ENCODE peak calls at places on chromosomes 6 and 20, in seven cellular contexts. Y is GM12878, Z is HCT116, R is HepG2, I is K562, G is SK-N-SH, B is H1. J is an unnamed sample.
A peak's percentile ranks its signal among the peaks of the same experiment; 100 is the strongest.

GRCh38 chr20:39563406-39563805 is 601.3 kb downstream of the DHX35 start:
- DNase-seq in Y (peak; percentile 19), Z (no peak), R (no peak), I (no peak), G (no peak), B (no peak), J (no peak)

GRCh38 chr6:23181301-23182110 is 612.1 kb downstream of the HDGFL1 start:
- DNase-seq in Y (no peak), Z (no peak), R (no peak), I (no peak), G (no peak), B (no peak), J (no peak)

GRCh38 chr20:51381557-51381956 is 161.0 kb downstream of the NFATC2 start:
- DNase-seq in Y (no peak), Z (no peak), R (no peak), I (no peak), G (no peak), B (no peak), J (no peak)

GRCh38 chr6:29651413-29652197 is 5.3 kb upstream of the MOG start:
- DNase-seq in Y (no peak), Z (peak; percentile 38), R (peak; percentile 56), I (peak; percentile 31), G (peak; percentile 54), B (no peak), J (peak; percentile 37)

GRCh38 chr20:62872184-62872862 is 10.7 kb upstream of the TCFL5 start:
- DNase-seq in Y (no peak), Z (no peak), R (peak; percentile 89), I (no peak), G (no peak), B (no peak), J (no peak)

GRCh38 chr20:35598899-35599775 is 16.5 kb upstream of the SPAG4 start:
- DNase-seq in Y (no peak), Z (no peak), R (no peak), I (peak; percentile 10), G (no peak), B (no peak), J (no peak)

GRCh38 chr20:17807670-17808069 is 107.9 kb downstream of the BANF2 start:
- DNase-seq in Y (no peak), Z (no peak), R (peak; percentile 58), I (no peak), G (no peak), B (no peak), J (peak; percentile 18)

GRCh38 chr20:2755451-2756055 is 44.9 kb downstream of the CPXM1 start:
- DNase-seq in Y (no peak), Z (no peak), R (no peak), I (no peak), G (no peak), B (no peak), J (no peak)

GRCh38 chr6:1607236-1607556 is 2.5 kb upstream of the FOXC1 start:
- DNase-seq in Y (no peak), Z (no peak), R (no peak), I (no peak), G (no peak), B (no peak), J (no peak)

GRCh38 chr6:1608976-1609661 is 596 bp upstream of the FOXC1 start:
- DNase-seq in Y (no peak), Z (no peak), R (no peak), I (no peak), G (peak; percentile 85), B (no peak), J (peak; percentile 8)

GRCh38 chr6:1606533-1607235 is 3.0 kb upstream of the FOXC1 start:
- DNase-seq in Y (no peak), Z (no peak), R (no peak), I (no peak), G (peak; percentile 31), B (no peak), J (no peak)

GRCh38 chr6:1608222-1608975 is 1.3 kb upstream of the FOXC1 start:
- DNase-seq in Y (no peak), Z (no peak), R (no peak), I (no peak), G (no peak), B (no peak), J (no peak)

GRCh38 chr6:1607557-1608221 is 2.0 kb upstream of the FOXC1 start:
- DNase-seq in Y (no peak), Z (no peak), R (peak; percentile 52), I (no peak), G (no peak), B (peak; percentile 75), J (no peak)
- H3K4me2 ChIP-seq in Y (peak overlapping the region; percentile 19), Z (no peak overlapping the region), R (peak overlapping the region; percentile 94), I (no peak overlapping the region), G (no peak overlapping the region), B (peak overlapping the region; percentile 93), J (no peak overlapping the region)

GRCh38 chr6:158805698-158806373 is 13.3 kb downstream of the EZR start:
- DNase-seq in Y (no peak), Z (no peak), R (no peak), I (no peak), G (no peak), B (no peak), J (no peak)

GRCh38 chr6:158808918-158809678 is 10.1 kb downstream of the EZR start:
- DNase-seq in Y (peak; percentile 80), Z (no peak), R (peak; percentile 78), I (no peak), G (no peak), B (no peak), J (no peak)

GRCh38 chr6:158810149-158811095 is 8.7 kb downstream of the EZR start:
- DNase-seq in Y (no peak), Z (no peak), R (no peak), I (no peak), G (no peak), B (no peak), J (no peak)

GRCh38 chr6:158808442-158808833 is 10.7 kb downstream of the EZR start:
- DNase-seq in Y (no peak), Z (no peak), R (no peak), I (no peak), G (no peak), B (no peak), J (no peak)

GRCh38 chr6:158807515-158808441 is 11.4 kb downstream of the EZR start:
- DNase-seq in Y (no peak), Z (no peak), R (no peak), I (no peak), G (no peak), B (no peak), J (no peak)
- H3K36me3 ChIP-seq in Y (peaks cover 4% of the 10 kb centered on the region), Z (peaks cover 7% of the 10 kb centered on the region), R (no peaks in the 10 kb centered on the region), I (peaks cover 65% of the 10 kb centered on the region), G (peaks cover 15% of the 10 kb centered on the region), B (peaks cover 12% of the 10 kb centered on the region), J (peaks cover 5% of the 10 kb centered on the region)

GRCh38 chr6:139291813-139292619 is at the start of gene TXLNB:
- DNase-seq in Y (peak; percentile 83), Z (peak; percentile 6), R (no peak), I (no peak), G (no peak), B (no peak), J (peak; percentile 87)
- TF ChIP-seq RAD21 in Y (no peak), Z (no peak), R (no peak), I (no peak), G (no peak), B (no peak), J (no peak)

GRCh38 chr6:41162687-41163418 is at the start of gene TREM2:
- DNase-seq in Y (no peak), Z (no peak), R (no peak), I (no peak), G (no peak), B (no peak), J (no peak)
- H3K4me2 ChIP-seq in Y (no peak within 1 kb of the TSS), Z (no peak within 1 kb of the TSS), R (no peak within 1 kb of the TSS), I (no peak within 1 kb of the TSS), G (no peak within 1 kb of the TSS), B (no peak within 1 kb of the TSS), J (no peak within 1 kb of the TSS)

DNA sequence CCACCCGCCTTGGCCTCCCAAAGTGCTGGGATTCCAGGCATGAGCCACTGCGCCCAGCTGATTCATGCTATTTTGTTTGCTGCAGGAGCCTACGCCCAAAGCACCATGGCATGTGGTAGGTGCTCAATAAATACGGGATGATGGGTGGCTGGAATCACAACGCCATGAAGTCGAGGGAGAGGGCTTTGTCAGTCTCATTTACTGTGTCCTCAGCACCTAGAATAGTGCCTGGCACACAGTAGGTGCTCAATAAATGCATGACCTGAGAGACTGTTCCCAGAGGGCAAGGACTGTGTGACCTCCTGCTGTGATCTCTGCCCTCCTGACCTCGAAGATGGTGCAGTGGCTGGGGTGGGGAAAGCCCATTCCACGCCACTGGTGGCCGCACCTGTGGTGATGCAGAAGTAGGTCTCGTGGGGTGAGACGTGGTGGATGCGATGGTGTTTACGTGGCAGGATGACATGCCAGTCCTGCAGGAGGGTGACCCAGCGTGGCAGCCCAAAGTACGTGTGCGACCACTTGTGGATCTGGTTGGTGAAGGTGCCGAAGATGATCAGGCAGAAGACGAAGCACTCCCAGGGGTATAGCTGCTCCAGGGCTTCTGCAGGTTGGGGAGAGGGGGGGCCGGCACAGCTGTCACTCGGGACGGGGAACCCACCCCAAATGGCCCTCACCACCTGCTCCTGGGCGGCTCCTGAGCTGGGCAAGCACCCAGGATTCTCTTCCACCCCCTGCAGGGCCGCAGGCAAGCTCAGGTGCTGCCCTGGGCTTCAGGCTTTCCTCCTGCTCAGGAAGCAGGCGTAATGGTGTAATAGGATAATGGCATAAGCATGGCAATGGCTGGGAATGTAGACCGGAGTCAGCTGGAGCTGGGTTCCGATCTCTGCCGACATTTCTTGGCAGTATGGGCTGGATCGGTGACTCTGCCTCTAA is 14.9 kb upstream of the UBE2V1 start:
- DNase-seq in Y (no peak), Z (no peak), R (no peak), I (no peak), G (no peak), B (no peak), J (no peak)
- H3K36me3 ChIP-seq in Y (peaks cover 45% of the 10 kb centered on the region), Z (peaks cover 38% of the 10 kb centered on the region), R (peaks cover 59% of the 10 kb centered on the region), I (peaks cover 87% of the 10 kb centered on the region), G (peaks cover 39% of the 10 kb centered on the region), B (peaks cover 6% of the 10 kb centered on the region), J (peaks cover 65% of the 10 kb centered on the region)

GRCh38 chr6:49087372-49087771 is 375.7 kb downstream of the MMUT start:
- DNase-seq in Y (no peak), Z (no peak), R (no peak), I (no peak), G (no peak), B (no peak), J (no peak)

GRCh38 chr6:49082611-49083010 is 380.4 kb downstream of the MMUT start:
- DNase-seq in Y (no peak), Z (no peak), R (no peak), I (no peak), G (no peak), B (no peak), J (peak; percentile 4)
- TF ChIP-seq RAD21 in Y (no peak), Z (no peak), R (no peak), I (no peak), G (no peak), B (no peak), J (no peak)

J was measured in IMR-90.